ENCODE peak calls at places on chromosomes 16 and 17, in seven cellular contexts. Q is mucosa of descending colon; L is PC-3; J is A673; K is testis; T is HCT116; R is CD8-positive, alpha-beta T cell. Z is an unnamed sample. For H3K4me1, the result is how much of the 10 kb centered on the place peaks cover.

GRCh38 chr17:27296427-27296979 is 2.6 kb downstream of the WSB1 start:
- DNase-seq in T (no peak), K (no peak), R (no peak), J (no peak), Q (no peak), L (peak), Z (peak)

GRCh38 chr16:65634833-65635232 is 513.0 kb upstream of the CDH11 start:
- DNase-seq in J (no peak), L (no peak), T (no peak), K (no peak), Q (no peak), R (no peak), Z (no peak)

GRCh38 chr17:37213927-37214326 is 161.9 kb upstream of the C17orf78 start:
- DNase-seq in R (no peak), K (no peak), Q (no peak), T (no peak), L (no peak), J (no peak), Z (no peak)

GRCh38 chr17:79113699-79114098 is 39.1 kb downstream of the ENGASE start:
- DNase-seq in J (no peak), R (no peak), T (no peak), L (no peak), Q (no peak), K (no peak), Z (no peak)

GRCh38 chr16:66926171-66926570 is 836 bp upstream of the RRAD start:
- DNase-seq in R (no peak), T (no peak), Q (no peak), K (peak), J (no peak), L (no peak), Z (no peak)

GRCh38 chr17:17030515-17031211 is 11.6 kb upstream of the MPRIP start:
- DNase-seq in R (no peak), T (no peak), Q (peak), K (no peak), L (no peak), J (no peak), Z (no peak)

GRCh38 chr17:67569873-67570272 is 147.9 kb upstream of the NOL11 start:
- DNase-seq in L (peak), K (no peak), Q (no peak), R (no peak), T (no peak), J (no peak), Z (no peak)

GRCh38 chr16:13835935-13836334 is 84.0 kb upstream of the ERCC4 start:
- DNase-seq in L (no peak), J (no peak), K (no peak), T (no peak), R (no peak), Q (no peak), Z (no peak)

GRCh38 chr16:81679721-81680430 is 99.2 kb upstream of the PLCG2 start:
- DNase-seq in T (no peak), L (no peak), J (no peak), Q (no peak), K (no peak), R (no peak), Z (no peak)

GRCh38 chr16:70395345-70395901 is 43.5 kb downstream of the ST3GAL2 start:
- DNase-seq in J (peak), K (peak), Q (peak), L (peak), R (peak), T (no peak), Z (peak)

GRCh38 chr16:11737678-11738077 is 5.0 kb downstream of the TXNDC11 start:
- DNase-seq in Q (no peak), T (no peak), J (no peak), L (no peak), K (no peak), R (no peak), Z (no peak)

GRCh38 chr17:3892095-3892998 is 506 bp downstream of the CAMKK1 start:
- DNase-seq in R (peak), T (no peak), L (peak), K (peak), Q (peak), J (peak), Z (peak)

GRCh38 chr16:20167323-20167722 is 93.6 kb upstream of the GPR139 start:
- DNase-seq in L (no peak), Q (no peak), K (no peak), J (no peak), T (no peak), R (no peak), Z (no peak)

GRCh38 chr16:31090540-31090939 is 1.8 kb upstream of the PRSS53 start:
- DNase-seq in R (no peak), Q (no peak), K (no peak), L (no peak), T (no peak), J (no peak), Z (peak)

GRCh38 chr17:1545618-1546017 is 17.0 kb downstream of the PITPNA start:
- DNase-seq in L (no peak), J (no peak), K (no peak), T (no peak), Q (no peak), R (no peak), Z (no peak)

GRCh38 chr16:67158637-67159600 is 790 bp downstream of the TRADD start:
- DNase-seq in R (peak), K (peak), J (peak), T (no peak), Q (peak), L (peak), Z (peak)

GRCh38 chr16:52873997-52874500 is 178.6 kb downstream of the CHD9NB start:
- DNase-seq in Q (no peak), L (no peak), K (no peak), T (no peak), J (peak), R (no peak), Z (no peak)

GRCh38 chr17:71224824-71225575 is 895.8 kb upstream of the SOX9 start:
- DNase-seq in J (no peak), T (no peak), L (peak), K (peak), R (no peak), Q (no peak), Z (no peak)

GRCh38 chr17:59829217-59830006 is 63.3 kb downstream of the TUBD1 start:
- DNase-seq in L (peak), T (peak), Q (no peak), J (peak), K (no peak), R (peak), Z (peak)

GRCh38 chr16:77299395-77299794 is 100.2 kb downstream of the SYCE1L start:
- DNase-seq in T (no peak), R (no peak), K (no peak), Q (no peak), J (no peak), L (no peak), Z (no peak)

GRCh38 chr16:87956169-87956770 is 5.0 kb downstream of the BANP start:
- DNase-seq in L (no peak), T (no peak), Q (no peak), R (peak), K (peak), J (no peak), Z (peak)

GRCh38 chr17:64020068-64020766 is at the start of gene ICAM2:
- DNase-seq in J (no peak), T (no peak), K (peak), L (no peak), Q (peak), R (peak), Z (no peak)

GRCh38 chr16:11729787-11730186 is 12.9 kb downstream of the TXNDC11 start:
- DNase-seq in R (no peak), K (no peak), Q (no peak), T (no peak), J (no peak), L (no peak), Z (no peak)

GRCh38 chr16:49464877-49465504 is 91.4 kb downstream of the C16orf78 start:
- DNase-seq in R (peak), Q (no peak), J (no peak), L (no peak), K (peak), T (no peak), Z (no peak)

GRCh38 chr17:55601874-55602364 is 90.7 kb upstream of the SMIM36 start:
- DNase-seq in R (no peak), T (peak), L (peak), K (peak), J (peak), Q (no peak), Z (no peak)

GRCh38 chr16:15996432-15997109 is 47.2 kb downstream of the ABCC1 start:
- DNase-seq in Q (no peak), L (peak), R (no peak), K (peak), T (peak), J (no peak), Z (peak)

GRCh38 chr16:62909597-62909996 is 873.4 kb upstream of the CDH8 start:
- DNase-seq in Q (no peak), K (no peak), T (no peak), J (no peak), R (no peak), L (no peak), Z (no peak)

GRCh38 chr17:8002646-8003593 is 505 bp downstream of the GUCY2D start:
- DNase-seq in Q (no peak), R (no peak), L (no peak), J (no peak), K (no peak), T (no peak), Z (no peak)

GRCh38 chr16:6615661-6616060 is 717.0 kb upstream of the RBFOX1 start:
- DNase-seq in Q (no peak), R (no peak), T (no peak), L (no peak), J (no peak), K (no peak), Z (no peak)

GRCh38 chr16:6616746-6617145 is 715.9 kb upstream of the RBFOX1 start:
- DNase-seq in T (no peak), J (no peak), K (no peak), R (no peak), L (no peak), Q (no peak), Z (no peak)

GRCh38 chr16:6611535-6611934 is 721.1 kb upstream of the RBFOX1 start:
- DNase-seq in Q (no peak), L (no peak), T (no peak), K (no peak), R (no peak), J (peak), Z (no peak)
- TF ChIP-seq CTCF in Q (no peak), L (no peak), T (no peak), K (no peak), R (no peak), J (peak), Z (no peak)

GRCh38 chr17:2594657-2595085 is 1.2 kb downstream of the PAFAH1B1 start:
- DNase-seq in Q (no peak), T (no peak), L (no peak), J (peak), K (no peak), R (peak), Z (no peak)

GRCh38 chr17:2595736-2596135 is 2.3 kb downstream of the PAFAH1B1 start:
- DNase-seq in T (no peak), J (no peak), Q (no peak), K (no peak), L (no peak), R (no peak), Z (no peak)

GRCh38 chr17:2592974-2593845 is at the start of gene PAFAH1B1:
- DNase-seq in K (peak), L (peak), R (peak), J (peak), T (peak), Q (peak), Z (peak)

GRCh38 chr17:2593846-2594656 is 597 bp downstream of the PAFAH1B1 start:
- DNase-seq in T (peak), L (peak), Q (peak), J (peak), R (peak), K (peak), Z (peak)

GRCh38 chr17:2595200-2595599 is 1.7 kb downstream of the PAFAH1B1 start:
- DNase-seq in R (no peak), J (no peak), K (no peak), Q (no peak), L (no peak), T (no peak), Z (no peak)
- H3K4me1 ChIP-seq in R (under half), J (under half), K (under half), Q (under half), L (under half), T (under half), Z (under half)

DNA sequence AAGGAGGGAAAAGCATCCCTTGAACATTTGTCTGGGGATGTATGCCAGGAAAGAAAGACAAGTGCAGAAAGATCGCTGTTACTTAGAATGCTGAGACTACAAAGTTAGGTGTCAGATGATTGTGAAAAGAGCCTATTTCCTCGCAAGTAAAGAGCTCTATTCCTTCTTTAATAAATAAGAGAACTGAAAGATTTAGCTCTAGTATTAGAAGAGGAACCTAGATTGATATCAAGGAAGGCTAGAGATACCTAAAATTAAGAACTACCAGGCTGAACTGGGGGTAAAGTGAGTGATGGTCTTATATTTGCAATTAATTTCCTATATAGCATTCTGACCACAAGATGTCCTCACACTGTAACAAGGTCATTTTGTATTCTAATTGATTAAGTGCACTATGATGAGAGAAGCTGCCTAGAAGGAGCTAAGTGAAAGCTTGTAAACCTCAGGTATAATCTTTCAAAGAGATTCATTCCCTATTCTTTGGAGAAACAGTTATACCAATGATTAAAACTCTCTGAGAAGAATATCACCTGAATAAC is 62.3 kb downstream of the SSH2 start:
- DNase-seq in J (no peak), Q (no peak), L (peak), K (no peak), R (no peak), T (no peak), Z (no peak)
- TF ChIP-seq CTCF in J (peak), Q (no peak), L (peak), K (no peak), R (no peak), T (peak), Z (peak)

GRCh38 chr17:44076716-44077594 is 6.4 kb downstream of the G6PC3 start:
- DNase-seq in K (no peak), T (no peak), Q (no peak), J (no peak), R (no peak), L (no peak), Z (no peak)

GRCh38 chr17:44078412-44078811 is 7.9 kb downstream of the G6PC3 start:
- DNase-seq in J (no peak), Q (no peak), L (no peak), T (no peak), R (no peak), K (no peak), Z (no peak)

GRCh38 chr17:44079877-44080821 is 9.6 kb downstream of the G6PC3 start:
- DNase-seq in Q (peak), T (no peak), J (no peak), R (no peak), K (no peak), L (no peak), Z (no peak)

GRCh38 chr17:44075598-44076293 is 5.2 kb downstream of the G6PC3 start:
- DNase-seq in J (no peak), R (no peak), T (no peak), Q (no peak), K (no peak), L (no peak), Z (no peak)

DNA sequence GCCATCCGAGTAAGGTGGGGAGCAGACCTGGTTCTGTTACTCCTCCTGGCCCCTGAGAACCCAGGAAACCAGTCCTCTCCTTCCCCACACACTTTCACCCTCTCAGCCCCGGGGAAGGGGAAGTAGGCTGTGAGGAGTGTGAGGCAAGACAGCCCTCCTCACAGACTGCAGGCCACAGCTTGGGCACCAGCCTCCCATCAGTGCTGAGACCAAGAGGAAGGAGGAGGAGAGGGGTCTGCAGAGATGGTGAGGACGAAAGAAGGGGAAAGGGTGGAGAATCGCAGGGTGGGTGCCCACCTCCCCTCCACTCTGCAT is 7.0 kb downstream of the G6PC3 start:
- DNase-seq in R (no peak), T (no peak), K (no peak), Q (no peak), J (no peak), L (no peak), Z (no peak)
- H3K4me1 ChIP-seq in R (under half), T (under half), K (under half), Q (under half), J (under half), L (under half), Z (under half)

GRCh38 chr17:75289122-75289831 is at the start of gene SLC25A19:
- DNase-seq in Q (peak), L (peak), R (peak), J (peak), T (peak), K (peak), Z (peak)
- TF ChIP-seq CTCF in Q (no peak), L (no peak), R (no peak), J (no peak), T (peak), K (no peak), Z (no peak)

GRCh38 chr16:89369266-89369895 is 121.0 kb downstream of the ANKRD11 start:
- DNase-seq in L (no peak), Q (no peak), T (no peak), R (no peak), J (no peak), K (no peak), Z (no peak)
- H3K4me1 ChIP-seq in L (under half), Q (under half), T (under half), R (half or more), J (under half), K (under half), Z (under half)

DNA sequence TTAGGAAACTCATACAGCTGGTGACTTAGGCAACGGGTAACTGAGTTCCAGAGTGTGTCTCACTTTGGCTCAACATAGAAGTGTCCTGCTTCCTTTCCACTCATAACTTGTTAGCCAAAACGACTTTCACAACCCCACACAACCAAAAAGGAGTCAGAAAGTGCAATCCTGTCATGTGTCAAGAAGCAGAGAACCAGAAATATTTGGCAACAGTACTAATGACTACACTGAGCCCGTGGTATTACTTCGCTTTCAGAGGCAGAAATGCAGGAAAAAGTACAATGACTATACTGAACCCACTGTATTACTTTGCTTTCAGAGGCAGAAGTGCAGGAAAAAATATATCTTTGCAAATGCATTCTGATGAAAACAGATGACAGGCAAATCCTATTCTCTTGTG is 484.6 kb downstream of the KIF2B start:
- DNase-seq in J (no peak), L (no peak), Q (no peak), T (no peak), R (no peak), K (no peak), Z (no peak)
- TF ChIP-seq CTCF in J (no peak), L (no peak), Q (no peak), T (no peak), R (no peak), K (no peak), Z (no peak)

GRCh38 chr17:83106036-83106577 is 26.7 kb downstream of the METRNL start:
- DNase-seq in Q (no peak), K (no peak), R (no peak), J (no peak), L (no peak), T (no peak), Z (no peak)
- H3K4me1 ChIP-seq in Q (under half), K (under half), R (under half), J (under half), L (under half), T (under half), Z (under half)

Z was measured in PC-9.